ENCODE peak calls at places on chromosomes 6 and 20, in nine cellular contexts. F is A549, U is fibroblast of lung, X is cardiac muscle cell, R is left lung, A is coronary artery, M is bronchial epithelial cell, Q is mesothelial cell of epicardium, V is endothelial cell. T is an unnamed sample.

GRCh38 chr20:45817652-45818194 is 5.3 kb downstream of the UBE2C start:
- DNase-seq in F (no peak), U (peak; percentile 85), X (no peak), R (no peak), A (no peak), M (peak; percentile 73), Q (no peak), V (no peak), T (no peak)

GRCh38 chr20:4018015-4018748 is 2.8 kb upstream of the RNF24 start:
- DNase-seq in F (no peak), U (no peak), X (no peak), R (no peak), A (no peak), M (peak; percentile 84), Q (no peak), V (no peak), T (no peak)

GRCh38 chr6:155079985-155080452 is 84.9 kb downstream of the TIAM2 start:
- DNase-seq in F (no peak), U (no peak), X (peak; percentile 44), R (no peak), A (no peak), M (no peak), Q (no peak), V (peak; percentile 44), T (peak; percentile 41)

GRCh38 chr6:110328231-110328630 is 29.9 kb downstream of the METTL24 start:
- DNase-seq in F (no peak), U (peak; percentile 15), X (no peak), R (no peak), A (no peak), M (no peak), Q (no peak), V (no peak), T (no peak)

GRCh38 chr20:47950103-47950502 is 164.8 kb upstream of the SULF2 start:
- DNase-seq in F (peak; percentile 20), U (no peak), X (peak; percentile 53), R (no peak), A (no peak), M (peak; percentile 70), Q (no peak), V (no peak), T (no peak)

GRCh38 chr6:167569041-167569805 is 244.3 kb downstream of the TTLL2 start:
- DNase-seq in F (no peak), U (no peak), X (no peak), R (no peak), A (no peak), M (no peak), Q (no peak), V (no peak), T (no peak)

GRCh38 chr6:23728707-23729106 is 397.3 kb upstream of the NRSN1 start:
- DNase-seq in F (no peak), U (peak; percentile 2), X (peak; percentile 70), R (peak; percentile 35), A (no peak), M (no peak), Q (no peak), V (peak; percentile 40), T (no peak)

GRCh38 chr6:159541296-159541695 is 151.7 kb downstream of the SOD2 start:
- DNase-seq in F (no peak), U (no peak), X (no peak), R (no peak), A (no peak), M (no peak), Q (no peak), V (no peak), T (no peak)

GRCh38 chr20:17227669-17228623 is 1.1 kb downstream of the PCSK2 start:
- DNase-seq in F (no peak), U (no peak), X (peak; percentile 77), R (no peak), A (no peak), M (no peak), Q (no peak), V (peak; percentile 41), T (no peak)

GRCh38 chr20:36541227-36542018 is at the start of gene MYL9:
- DNase-seq in F (no peak), U (peak; percentile 80), X (peak; percentile 96), R (peak; percentile 88), A (peak; percentile 96), M (no peak), Q (peak; percentile 68), V (peak; percentile 69), T (peak; percentile 13)

GRCh38 chr6:108667984-108668383 is 107.3 kb downstream of the FOXO3 start:
- DNase-seq in F (no peak), U (peak; percentile 77), X (peak; percentile 54), R (no peak), A (no peak), M (no peak), Q (no peak), V (no peak), T (no peak)

GRCh38 chr20:64038579-64039292 is 2.8 kb downstream of the C20orf204 start:
- DNase-seq in F (peak; percentile 91), U (peak; percentile 64), X (peak; percentile 83), R (peak; percentile 77), A (no peak), M (peak; percentile 40), Q (peak; percentile 68), V (peak; percentile 98), T (peak; percentile 84)
- TF ChIP-seq CTCF in F (peak; percentile 56), U (peak; percentile 53), X (peak; percentile 73), R (peak; percentile 77), A (peak; percentile 56), M (peak; percentile 82), Q (peak; percentile 72), V (peak; percentile 68), T (peak; percentile 86)

GRCh38 chr6:126170875-126171489 is 168.9 kb upstream of the CENPW start:
- DNase-seq in F (peak; percentile 39), U (peak; percentile 34), X (peak; percentile 23), R (no peak), A (no peak), M (peak; percentile 37), Q (no peak), V (peak; percentile 33), T (peak; percentile 39)
- TF ChIP-seq CTCF in F (peak; percentile 51), U (peak; percentile 31), X (peak; percentile 56), R (no peak), A (no peak), M (peak; percentile 41), Q (no peak), V (peak; percentile 75), T (peak; percentile 66)

GRCh38 chr6:16286151-16286522 is 47.8 kb downstream of the GMPR start:
- DNase-seq in F (peak; percentile 39), U (peak; percentile 36), X (peak; percentile 87), R (no peak), A (no peak), M (no peak), Q (no peak), V (peak; percentile 88), T (peak; percentile 31)

GRCh38 chr6:16285467-16286150 is 47.2 kb downstream of the GMPR start:
- DNase-seq in F (no peak), U (no peak), X (no peak), R (no peak), A (no peak), M (no peak), Q (no peak), V (no peak), T (no peak)

GRCh38 chr6:16288163-16288562 is 49.8 kb downstream of the GMPR start:
- DNase-seq in F (no peak), U (no peak), X (no peak), R (no peak), A (no peak), M (no peak), Q (no peak), V (no peak), T (no peak)

GRCh38 chr6:16282370-16282769 is 44.0 kb downstream of the GMPR start:
- DNase-seq in F (no peak), U (no peak), X (no peak), R (no peak), A (no peak), M (no peak), Q (no peak), V (no peak), T (no peak)

DNA sequence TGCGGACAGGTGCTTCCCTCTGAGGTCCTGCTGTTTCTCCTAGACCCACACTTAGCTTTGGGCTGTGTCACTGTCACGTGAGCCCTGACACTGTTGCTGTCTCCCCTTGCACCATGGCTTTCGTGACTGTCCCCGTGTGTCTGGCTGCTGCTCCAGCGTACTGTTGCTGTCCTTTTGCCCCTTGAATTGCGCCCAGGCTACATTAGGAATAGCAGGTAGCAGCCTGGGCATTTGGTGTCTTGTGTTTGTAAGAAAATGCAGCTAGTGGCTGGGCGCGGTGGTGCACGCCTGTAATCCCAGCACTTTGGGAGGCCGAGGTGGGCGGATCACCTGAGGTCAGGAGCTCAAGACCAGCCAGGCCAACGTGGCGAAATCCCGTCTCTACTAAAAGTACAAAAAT is 46.1 kb downstream of the GMPR start:
- DNase-seq in F (no peak), U (no peak), X (no peak), R (no peak), A (no peak), M (no peak), Q (no peak), V (no peak), T (no peak)
- TF ChIP-seq CTCF in F (no peak), U (no peak), X (no peak), R (no peak), A (no peak), M (no peak), Q (no peak), V (no peak), T (no peak)

GRCh38 chr6:57265755-57266221 is 43.7 kb upstream of the RAB23 start:
- DNase-seq in F (no peak), U (peak; percentile 80), X (no peak), R (no peak), A (no peak), M (peak; percentile 40), Q (no peak), V (no peak), T (no peak)

GRCh38 chr6:57262901-57263694 is 41.0 kb upstream of the RAB23 start:
- DNase-seq in F (no peak), U (peak; percentile 97), X (no peak), R (no peak), A (no peak), M (peak; percentile 49), Q (no peak), V (no peak), T (no peak)

GRCh38 chr6:57268294-57268640 is 46.2 kb upstream of the RAB23 start:
- DNase-seq in F (no peak), U (no peak), X (no peak), R (no peak), A (no peak), M (no peak), Q (no peak), V (no peak), T (no peak)

GRCh38 chr6:57262491-57262890 is 40.4 kb upstream of the RAB23 start:
- DNase-seq in F (no peak), U (peak; percentile 78), X (no peak), R (no peak), A (peak; percentile 81), M (no peak), Q (no peak), V (no peak), T (no peak)

DNA sequence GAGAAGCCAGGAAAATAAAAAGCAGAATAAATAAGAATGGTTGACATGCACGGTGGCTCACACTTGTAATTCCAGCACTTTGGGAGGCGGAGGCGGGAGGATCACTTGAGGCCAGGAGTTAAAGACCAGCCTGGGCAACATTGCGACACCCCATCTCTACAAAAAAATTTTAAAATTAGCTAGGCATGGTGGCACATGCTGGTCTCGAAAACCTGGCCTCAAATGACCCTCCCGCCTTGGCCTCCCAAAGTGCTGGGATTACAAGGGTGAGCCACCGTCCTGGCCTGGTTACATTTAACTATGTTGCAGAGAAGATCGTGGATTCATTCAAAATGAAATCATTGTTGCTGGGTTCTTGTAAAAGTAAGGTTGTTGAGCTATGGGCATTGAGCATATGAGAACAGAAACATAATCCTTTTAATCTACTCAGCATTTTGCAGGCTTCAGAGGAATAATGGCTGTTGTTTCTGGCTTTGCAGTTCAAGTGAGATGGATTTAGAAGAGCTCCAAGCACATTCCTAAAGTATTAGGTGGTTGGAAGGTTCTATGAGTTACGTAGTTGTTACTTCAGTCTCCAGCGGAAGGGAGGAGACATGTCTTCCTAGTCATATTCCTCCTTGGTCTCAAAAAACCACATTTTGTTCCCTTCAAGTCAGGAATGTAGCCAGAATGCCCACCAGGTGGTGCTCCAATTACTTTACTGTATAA is 45.6 kb upstream of the RAB23 start:
- DNase-seq in F (peak; percentile 83), U (peak; percentile 99), X (peak; percentile 35), R (no peak), A (no peak), M (peak; percentile 97), Q (no peak), V (peak; percentile 34), T (peak; percentile 57)
- TF ChIP-seq CTCF in F (peak; percentile 54), U (peak; percentile 45), X (peak; percentile 65), R (peak; percentile 46), A (no peak), M (peak; percentile 28), Q (peak; percentile 16), V (peak; percentile 58), T (no peak)

T was measured in activated CD8-positive, alpha-beta T cell treated with anti-CD3 and anti-CD28 coated beads for 36 hours.